ENCODE peak calls at places on chromosome 16, in five cellular contexts. One of them, this sample, is unnamed.

GRCh38 chr16:83653785-83654184 is 154.0 kb upstream of the HSBP1 start:
- DNase-seq in ELR: peak; percentile 56
- DNase-seq in EL: peak; percentile 72
- DNase-seq in activated CD8-positive, alpha-beta memory T cell treated with anti-CD3 and anti-CD28 coated beads, Interleukin-2, amount 10 ng/mL, durations not matched to agents 7 days and 5 days: no peak
- DNase-seq in CD4-positive, alpha-beta memory T cell: no peak
- DNase-seq in this sample: peak; percentile 45

GRCh38 chr16:13264749-13265552 is 363.6 kb downstream of the SHISA9 start:
- DNase-seq in activated CD8-positive, alpha-beta memory T cell treated with anti-CD3 and anti-CD28 coated beads, Interleukin-2, amount 10 ng/mL, durations not matched to agents 7 days and 5 days: no peak
- DNase-seq in EL: no peak
- DNase-seq in CD4-positive, alpha-beta memory T cell: no peak
- DNase-seq in ELR: no peak
- DNase-seq in this sample: no peak

GRCh38 chr16:58110590-58111330 is 18.4 kb downstream of the CFAP20 start:
- DNase-seq in EL: peak; percentile 99
- DNase-seq in CD4-positive, alpha-beta memory T cell: no peak
- DNase-seq in ELR: peak; percentile 87
- DNase-seq in activated CD8-positive, alpha-beta memory T cell treated with anti-CD3 and anti-CD28 coated beads, Interleukin-2, amount 10 ng/mL, durations not matched to agents 7 days and 5 days: no peak
- DNase-seq in this sample: peak; percentile 42

GRCh38 chr16:12094537-12095265 is 118.2 kb downstream of the SNX29 start:
- DNase-seq in EL: no peak
- DNase-seq in CD4-positive, alpha-beta memory T cell: no peak
- DNase-seq in activated CD8-positive, alpha-beta memory T cell treated with anti-CD3 and anti-CD28 coated beads, Interleukin-2, amount 10 ng/mL, durations not matched to agents 7 days and 5 days: no peak
- DNase-seq in ELR: no peak
- DNase-seq in this sample: no peak

GRCh38 chr16:87918866-87919680 is 17.3 kb downstream of the CA5A start:
- DNase-seq in CD4-positive, alpha-beta memory T cell: no peak
- DNase-seq in activated CD8-positive, alpha-beta memory T cell treated with anti-CD3 and anti-CD28 coated beads, Interleukin-2, amount 10 ng/mL, durations not matched to agents 7 days and 5 days: no peak
- DNase-seq in EL: peak; percentile 11
- DNase-seq in ELR: peak; percentile 32
- DNase-seq in this sample: peak; percentile 74

GRCh38 chr16:9797306-9797705 is 384.9 kb downstream of the GRIN2A start:
- DNase-seq in EL: peak; percentile 87
- DNase-seq in ELR: peak; percentile 38
- DNase-seq in activated CD8-positive, alpha-beta memory T cell treated with anti-CD3 and anti-CD28 coated beads, Interleukin-2, amount 10 ng/mL, durations not matched to agents 7 days and 5 days: no peak
- DNase-seq in CD4-positive, alpha-beta memory T cell: no peak
- DNase-seq in this sample: peak; percentile 22

GRCh38 chr16:57955572-57955971 is 15.4 kb downstream of the CNGB1 start:
- DNase-seq in EL: no peak
- DNase-seq in CD4-positive, alpha-beta memory T cell: no peak
- DNase-seq in activated CD8-positive, alpha-beta memory T cell treated with anti-CD3 and anti-CD28 coated beads, Interleukin-2, amount 10 ng/mL, durations not matched to agents 7 days and 5 days: no peak
- DNase-seq in ELR: no peak
- DNase-seq in this sample: no peak

GRCh38 chr16:50881331-50881830 is 139.5 kb downstream of the CYLD start:
- DNase-seq in ELR: no peak
- DNase-seq in activated CD8-positive, alpha-beta memory T cell treated with anti-CD3 and anti-CD28 coated beads, Interleukin-2, amount 10 ng/mL, durations not matched to agents 7 days and 5 days: peak; percentile 23
- DNase-seq in CD4-positive, alpha-beta memory T cell: no peak
- DNase-seq in EL: no peak
- DNase-seq in this sample: peak; percentile 15

GRCh38 chr16:84685210-84685609 is 14.6 kb upstream of the USP10 start:
- DNase-seq in activated CD8-positive, alpha-beta memory T cell treated with anti-CD3 and anti-CD28 coated beads, Interleukin-2, amount 10 ng/mL, durations not matched to agents 7 days and 5 days: no peak
- DNase-seq in CD4-positive, alpha-beta memory T cell: no peak
- DNase-seq in EL: no peak
- DNase-seq in ELR: no peak
- DNase-seq in this sample: no peak

GRCh38 chr16:54242199-54242598 is 44.4 kb downstream of the IRX3 start:
- DNase-seq in activated CD8-positive, alpha-beta memory T cell treated with anti-CD3 and anti-CD28 coated beads, Interleukin-2, amount 10 ng/mL, durations not matched to agents 7 days and 5 days: no peak
- DNase-seq in CD4-positive, alpha-beta memory T cell: no peak
- DNase-seq in EL: no peak
- DNase-seq in ELR: peak; percentile 21
- DNase-seq in this sample: no peak

GRCh38 chr16:51404386-51404785 is 253.3 kb upstream of the SALL1 start:
- DNase-seq in activated CD8-positive, alpha-beta memory T cell treated with anti-CD3 and anti-CD28 coated beads, Interleukin-2, amount 10 ng/mL, durations not matched to agents 7 days and 5 days: no peak
- DNase-seq in EL: no peak
- DNase-seq in CD4-positive, alpha-beta memory T cell: no peak
- DNase-seq in ELR: peak; percentile 6
- DNase-seq in this sample: peak; percentile 23

GRCh38 chr16:85718153-85718477 is 29.4 kb upstream of the GINS2 start:
- DNase-seq in EL: no peak
- DNase-seq in activated CD8-positive, alpha-beta memory T cell treated with anti-CD3 and anti-CD28 coated beads, Interleukin-2, amount 10 ng/mL, durations not matched to agents 7 days and 5 days: no peak
- DNase-seq in CD4-positive, alpha-beta memory T cell: no peak
- DNase-seq in ELR: no peak
- DNase-seq in this sample: no peak

This sample was measured in GM23248.